ENCODE peak calls at places on chromosomes 13 and 19, in seven cellular contexts. One of them, this sample, is unnamed.

GRCh38 chr19:39831679-39832078 is 2.3 kb downstream of the DYRK1B start:
- DNase-seq in right cardiac atrium: no peak
- DNase-seq in uterus: no peak
- DNase-seq in DND-41: no peak
- DNase-seq in sigmoid colon: no peak
- DNase-seq in cardiac muscle cell: no peak
- DNase-seq in lung: no peak
- DNase-seq in this sample: peak; percentile 78

GRCh38 chr13:102580552-102581169 is 16.1 kb upstream of the TPP2 start:
- DNase-seq in right cardiac atrium: no peak
- DNase-seq in cardiac muscle cell: peak; percentile 66
- DNase-seq in lung: no peak
- DNase-seq in uterus: no peak
- DNase-seq in DND-41: peak; percentile 37
- DNase-seq in sigmoid colon: no peak
- DNase-seq in this sample: no peak

GRCh38 chr19:15702590-15702930 is 25.3 kb upstream of the OR10H2 start:
- DNase-seq in lung: peak; percentile 74
- DNase-seq in cardiac muscle cell: no peak
- DNase-seq in DND-41: peak; percentile 22
- DNase-seq in sigmoid colon: peak; percentile 93
- DNase-seq in uterus: peak; percentile 60
- DNase-seq in right cardiac atrium: peak; percentile 91
- DNase-seq in this sample: peak; percentile 78

GRCh38 chr19:51546650-51547396 is 15.4 kb upstream of the SIGLEC6 start:
- DNase-seq in cardiac muscle cell: no peak
- DNase-seq in sigmoid colon: no peak
- DNase-seq in DND-41: no peak
- DNase-seq in lung: no peak
- DNase-seq in right cardiac atrium: no peak
- DNase-seq in uterus: no peak
- DNase-seq in this sample: no peak

GRCh38 chr19:5339470-5339949 is 1.1 kb downstream of the PTPRS start:
- DNase-seq in uterus: no peak
- DNase-seq in cardiac muscle cell: no peak
- DNase-seq in sigmoid colon: no peak
- DNase-seq in DND-41: no peak
- DNase-seq in lung: no peak
- DNase-seq in right cardiac atrium: peak; percentile 77
- DNase-seq in this sample: no peak

GRCh38 chr13:41494202-41494601 is 36.9 kb downstream of the RGCC start:
- DNase-seq in uterus: no peak
- DNase-seq in right cardiac atrium: peak; percentile 79
- DNase-seq in sigmoid colon: no peak
- DNase-seq in cardiac muscle cell: no peak
- DNase-seq in lung: no peak
- DNase-seq in DND-41: no peak
- DNase-seq in this sample: no peak

GRCh38 chr19:5403968-5404640 is 51.1 kb upstream of the ZNRF4 start:
- DNase-seq in uterus: peak; percentile 45
- DNase-seq in DND-41: peak; percentile 88
- DNase-seq in sigmoid colon: no peak
- DNase-seq in right cardiac atrium: peak; percentile 95
- DNase-seq in cardiac muscle cell: peak; percentile 95
- DNase-seq in lung: peak; percentile 73
- DNase-seq in this sample: peak; percentile 80

GRCh38 chr13:50691176-50691681 is 152.3 kb downstream of the DLEU7 start:
- DNase-seq in sigmoid colon: no peak
- DNase-seq in lung: no peak
- DNase-seq in DND-41: no peak
- DNase-seq in uterus: no peak
- DNase-seq in right cardiac atrium: no peak
- DNase-seq in cardiac muscle cell: peak; percentile 61
- DNase-seq in this sample: no peak

GRCh38 chr19:52962394-52963228 is at the start of gene ZNF816:
- DNase-seq in DND-41: peak; percentile 99
- DNase-seq in uterus: peak; percentile 99
- DNase-seq in right cardiac atrium: peak; percentile 99
- DNase-seq in cardiac muscle cell: peak; percentile 98
- DNase-seq in sigmoid colon: peak; percentile 99
- DNase-seq in lung: peak; percentile 99
- DNase-seq in this sample: peak; percentile 100

GRCh38 chr19:54191671-54192453 is 754 bp downstream of the TSEN34 start:
- DNase-seq in sigmoid colon: peak; percentile 81
- DNase-seq in right cardiac atrium: peak; percentile 66
- DNase-seq in uterus: no peak
- DNase-seq in lung: no peak
- DNase-seq in cardiac muscle cell: no peak
- DNase-seq in DND-41: no peak
- DNase-seq in this sample: peak; percentile 86

GRCh38 chr19:18013621-18014111 is 5.7 kb downstream of the ARRDC2 start:
- DNase-seq in cardiac muscle cell: peak; percentile 29
- DNase-seq in sigmoid colon: no peak
- DNase-seq in right cardiac atrium: peak; percentile 60
- DNase-seq in DND-41: no peak
- DNase-seq in lung: no peak
- DNase-seq in uterus: no peak
- DNase-seq in this sample: no peak

GRCh38 chr19:38277969-38278680 is 13.8 kb downstream of the SPINT2 start:
- DNase-seq in lung: peak; percentile 61
- DNase-seq in sigmoid colon: no peak
- DNase-seq in right cardiac atrium: peak; percentile 90
- DNase-seq in uterus: peak; percentile 63
- DNase-seq in cardiac muscle cell: peak; percentile 86
- DNase-seq in DND-41: no peak
- DNase-seq in this sample: no peak
- H3K4me1 ChIP-seq in lung: peaks cover 6% of the 10 kb centered on the region
- H3K4me1 ChIP-seq in sigmoid colon: peaks cover 52% of the 10 kb centered on the region
- H3K4me1 ChIP-seq in right cardiac atrium: peaks cover 11% of the 10 kb centered on the region
- H3K4me1 ChIP-seq in uterus: no peaks in the 10 kb centered on the region
- H3K4me1 ChIP-seq in cardiac muscle cell: peaks cover 44% of the 10 kb centered on the region
- H3K4me1 ChIP-seq in DND-41: no peaks in the 10 kb centered on the region
- H3K4me1 ChIP-seq in this sample: peaks cover 37% of the 10 kb centered on the region

DNA sequence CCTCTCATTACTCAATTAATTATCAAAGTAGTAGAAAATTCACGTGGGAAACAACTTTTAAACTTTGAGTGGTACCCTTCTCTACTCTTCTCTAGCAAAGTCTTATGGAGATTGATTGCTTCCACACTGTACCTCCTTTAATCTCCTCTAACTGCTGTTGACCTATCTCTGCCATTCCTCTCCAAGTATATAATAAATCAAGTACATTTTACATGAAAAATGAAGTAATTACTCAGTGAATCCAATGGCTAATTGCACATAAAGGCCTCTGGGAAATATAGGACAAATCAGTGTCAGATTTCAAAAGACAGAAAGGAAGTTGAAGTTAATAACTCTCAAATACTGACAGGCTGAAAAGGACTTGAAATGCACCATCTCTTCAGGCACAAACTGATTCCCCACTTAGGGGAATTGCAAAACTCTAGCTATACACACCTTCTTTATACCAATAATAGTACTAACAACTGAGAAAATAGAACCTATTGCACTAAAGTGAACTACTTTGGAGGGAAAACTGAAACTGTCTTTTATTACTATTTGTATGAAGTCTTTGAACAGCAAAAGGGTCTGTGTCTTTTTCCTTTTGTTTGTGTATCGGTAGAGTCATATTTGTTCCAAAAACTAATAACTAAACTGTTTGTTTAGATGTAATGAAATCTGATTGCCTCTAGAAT is 701.1 kb downstream of the PCDH9 start:
- DNase-seq in cardiac muscle cell: no peak
- DNase-seq in right cardiac atrium: no peak
- DNase-seq in uterus: no peak
- DNase-seq in sigmoid colon: no peak
- DNase-seq in lung: no peak
- DNase-seq in DND-41: no peak
- DNase-seq in this sample: no peak
- H3K4me1 ChIP-seq in cardiac muscle cell: no peaks in the 10 kb centered on the region
- H3K4me1 ChIP-seq in right cardiac atrium: no peaks in the 10 kb centered on the region
- H3K4me1 ChIP-seq in uterus: no peaks in the 10 kb centered on the region
- H3K4me1 ChIP-seq in sigmoid colon: no peaks in the 10 kb centered on the region
- H3K4me1 ChIP-seq in lung: no peaks in the 10 kb centered on the region
- H3K4me1 ChIP-seq in DND-41: no peaks in the 10 kb centered on the region
- H3K4me1 ChIP-seq in this sample: no peaks in the 10 kb centered on the region

DNA sequence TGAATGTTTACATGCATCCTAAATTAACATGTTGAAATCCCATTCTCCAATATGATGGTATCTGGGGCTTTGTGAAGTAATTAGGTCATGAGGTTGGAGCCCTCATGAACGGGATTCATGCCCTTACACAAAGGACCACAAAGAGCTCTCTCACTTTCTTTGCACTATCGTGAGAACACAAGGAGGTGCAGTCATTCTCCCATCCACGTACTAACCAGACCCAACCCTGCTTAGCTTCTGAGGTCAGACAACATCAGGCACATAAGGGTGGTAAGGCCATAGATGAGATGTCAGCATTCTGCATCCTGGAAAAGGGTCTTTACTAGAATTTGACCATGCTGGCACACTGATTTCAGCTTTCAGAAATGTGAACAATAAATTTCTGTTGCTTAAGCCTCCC is 1211.9 kb upstream of the MIR17HG start:
- DNase-seq in DND-41: no peak
- DNase-seq in cardiac muscle cell: no peak
- DNase-seq in uterus: no peak
- DNase-seq in sigmoid colon: no peak
- DNase-seq in lung: no peak
- DNase-seq in right cardiac atrium: no peak
- DNase-seq in this sample: no peak
- H3K4me1 ChIP-seq in DND-41: no peaks in the 10 kb centered on the region
- H3K4me1 ChIP-seq in cardiac muscle cell: no peaks in the 10 kb centered on the region
- H3K4me1 ChIP-seq in uterus: no peaks in the 10 kb centered on the region
- H3K4me1 ChIP-seq in sigmoid colon: no peaks in the 10 kb centered on the region
- H3K4me1 ChIP-seq in lung: no peaks in the 10 kb centered on the region
- H3K4me1 ChIP-seq in right cardiac atrium: no peaks in the 10 kb centered on the region
- H3K4me1 ChIP-seq in this sample: no peaks in the 10 kb centered on the region

GRCh38 chr19:1016647-1017114 is 4.2 kb downstream of the TMEM259 start:
- DNase-seq in lung: no peak
- DNase-seq in DND-41: no peak
- DNase-seq in right cardiac atrium: no peak
- DNase-seq in uterus: no peak
- DNase-seq in cardiac muscle cell: no peak
- DNase-seq in sigmoid colon: peak; percentile 75
- DNase-seq in this sample: peak; percentile 84

GRCh38 chr19:1014161-1015060 is 6.5 kb downstream of the TMEM259 start:
- DNase-seq in cardiac muscle cell: no peak
- DNase-seq in sigmoid colon: no peak
- DNase-seq in DND-41: no peak
- DNase-seq in lung: no peak
- DNase-seq in right cardiac atrium: no peak
- DNase-seq in uterus: no peak
- DNase-seq in this sample: no peak

GRCh38 chr19:1015782-1016646 is 4.9 kb downstream of the TMEM259 start:
- DNase-seq in cardiac muscle cell: no peak
- DNase-seq in lung: no peak
- DNase-seq in uterus: no peak
- DNase-seq in DND-41: no peak
- DNase-seq in right cardiac atrium: no peak
- DNase-seq in sigmoid colon: no peak
- DNase-seq in this sample: no peak

GRCh38 chr19:1013218-1013617 is 7.7 kb downstream of the TMEM259 start:
- DNase-seq in right cardiac atrium: no peak
- DNase-seq in uterus: no peak
- DNase-seq in sigmoid colon: no peak
- DNase-seq in DND-41: no peak
- DNase-seq in cardiac muscle cell: no peak
- DNase-seq in lung: no peak
- DNase-seq in this sample: no peak

DNA sequence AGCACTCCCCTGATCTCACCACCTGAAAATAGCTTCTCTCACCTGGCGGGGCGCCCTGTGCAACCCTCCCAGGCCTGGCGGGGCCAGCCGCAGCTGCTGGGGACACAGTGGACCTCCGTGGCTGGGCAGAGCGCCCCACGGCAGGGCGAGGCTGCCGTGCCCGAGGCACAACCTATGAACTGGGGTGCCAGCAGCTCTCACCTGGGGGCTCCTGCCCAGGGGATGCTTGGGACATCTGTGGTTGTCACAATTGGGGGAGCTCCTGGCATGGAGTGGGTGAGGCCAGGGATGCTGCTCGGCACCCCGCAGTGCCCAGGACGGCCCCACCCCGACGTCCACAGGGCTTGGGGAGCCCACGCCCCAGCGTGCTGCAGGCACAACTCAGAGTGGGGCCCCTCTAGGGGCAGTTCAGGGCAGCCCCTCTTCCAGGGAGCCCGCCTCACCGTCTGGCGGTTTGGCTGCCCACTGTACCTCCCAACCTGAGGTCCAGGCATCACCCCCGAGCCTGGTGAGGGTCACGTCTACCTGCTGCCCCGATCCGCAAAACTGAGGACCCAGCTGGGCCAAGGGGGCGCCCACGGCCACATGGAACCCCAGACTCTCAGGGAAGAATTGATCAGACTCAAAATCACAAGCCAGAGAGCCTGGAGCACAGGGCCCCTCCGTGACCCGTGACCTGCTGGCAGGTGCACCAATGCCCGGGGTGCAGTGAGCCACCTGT is 5.7 kb downstream of the TMEM259 start:
- DNase-seq in sigmoid colon: no peak
- DNase-seq in right cardiac atrium: no peak
- DNase-seq in cardiac muscle cell: no peak
- DNase-seq in lung: no peak
- DNase-seq in DND-41: no peak
- DNase-seq in uterus: no peak
- DNase-seq in this sample: no peak
- H3K4me1 ChIP-seq in sigmoid colon: peaks cover 65% of the 10 kb centered on the region
- H3K4me1 ChIP-seq in right cardiac atrium: peaks cover 26% of the 10 kb centered on the region
- H3K4me1 ChIP-seq in cardiac muscle cell: peaks cover 35% of the 10 kb centered on the region
- H3K4me1 ChIP-seq in lung: peaks cover 6% of the 10 kb centered on the region
- H3K4me1 ChIP-seq in DND-41: peaks cover 41% of the 10 kb centered on the region
- H3K4me1 ChIP-seq in uterus: peaks cover 6% of the 10 kb centered on the region
- H3K4me1 ChIP-seq in this sample: peaks cover 88% of the 10 kb centered on the region

This sample was measured in spleen.